ENCODE peak calls at places on chromosomes 6 and 20, in ten cellular contexts. One of them, this sample, is unnamed.

GRCh38 chr20:3808141-3808479 is 12.0 kb downstream of the CDC25B start:
- DNase-seq in dorsolateral prefrontal cortex: no peak
- DNase-seq in hepatocyte: peak
- DNase-seq in EL: peak
- DNase-seq in SK-MEL-5: peak
- DNase-seq in foreskin keratinocyte: peak
- DNase-seq in NAMALWA: no peak
- DNase-seq in bronchial epithelial cell: peak
- DNase-seq in myocyte: peak
- DNase-seq in PC-3: peak
- DNase-seq in this sample: no peak

GRCh38 chr6:90175627-90176538 is 120.8 kb downstream of the BACH2 start:
- DNase-seq in dorsolateral prefrontal cortex: no peak
- DNase-seq in hepatocyte: no peak
- DNase-seq in EL: no peak
- DNase-seq in SK-MEL-5: peak
- DNase-seq in foreskin keratinocyte: peak
- DNase-seq in NAMALWA: peak
- DNase-seq in bronchial epithelial cell: peak
- DNase-seq in myocyte: no peak
- DNase-seq in PC-3: no peak
- DNase-seq in this sample: no peak

GRCh38 chr6:155509743-155510475 is 54.3 kb upstream of the NOX3 start:
- DNase-seq in dorsolateral prefrontal cortex: no peak
- DNase-seq in hepatocyte: no peak
- DNase-seq in EL: no peak
- DNase-seq in SK-MEL-5: no peak
- DNase-seq in foreskin keratinocyte: no peak
- DNase-seq in NAMALWA: no peak
- DNase-seq in bronchial epithelial cell: no peak
- DNase-seq in myocyte: no peak
- DNase-seq in PC-3: no peak
- DNase-seq in this sample: no peak

GRCh38 chr6:32819729-32820128 is 2.9 kb upstream of the HLA-DOB start:
- DNase-seq in dorsolateral prefrontal cortex: no peak
- DNase-seq in hepatocyte: no peak
- DNase-seq in EL: peak
- DNase-seq in SK-MEL-5: peak
- DNase-seq in foreskin keratinocyte: peak
- DNase-seq in NAMALWA: no peak
- DNase-seq in bronchial epithelial cell: peak
- DNase-seq in myocyte: peak
- DNase-seq in PC-3: peak
- DNase-seq in this sample: no peak

GRCh38 chr6:165967768-165968408 is 199.8 kb downstream of the TBXT start:
- DNase-seq in dorsolateral prefrontal cortex: no peak
- DNase-seq in hepatocyte: no peak
- DNase-seq in EL: no peak
- DNase-seq in SK-MEL-5: no peak
- DNase-seq in foreskin keratinocyte: no peak
- DNase-seq in NAMALWA: no peak
- DNase-seq in bronchial epithelial cell: no peak
- DNase-seq in myocyte: no peak
- DNase-seq in PC-3: no peak
- DNase-seq in this sample: no peak

GRCh38 chr20:48617481-48617880 is 210.3 kb downstream of the PREX1 start:
- DNase-seq in dorsolateral prefrontal cortex: no peak
- DNase-seq in hepatocyte: no peak
- DNase-seq in EL: no peak
- DNase-seq in SK-MEL-5: no peak
- DNase-seq in foreskin keratinocyte: no peak
- DNase-seq in NAMALWA: no peak
- DNase-seq in bronchial epithelial cell: no peak
- DNase-seq in myocyte: peak
- DNase-seq in PC-3: no peak
- DNase-seq in this sample: no peak

GRCh38 chr20:872855-873520 is 39.5 kb downstream of the FAM110A start:
- DNase-seq in dorsolateral prefrontal cortex: no peak
- DNase-seq in hepatocyte: no peak
- DNase-seq in EL: no peak
- DNase-seq in SK-MEL-5: no peak
- DNase-seq in foreskin keratinocyte: no peak
- DNase-seq in NAMALWA: no peak
- DNase-seq in bronchial epithelial cell: no peak
- DNase-seq in myocyte: no peak
- DNase-seq in PC-3: no peak
- DNase-seq in this sample: no peak

GRCh38 chr20:61442718-61443117 is 190.7 kb downstream of the CDH4 start:
- DNase-seq in dorsolateral prefrontal cortex: no peak
- DNase-seq in hepatocyte: no peak
- DNase-seq in EL: no peak
- DNase-seq in SK-MEL-5: no peak
- DNase-seq in foreskin keratinocyte: no peak
- DNase-seq in NAMALWA: no peak
- DNase-seq in bronchial epithelial cell: no peak
- DNase-seq in myocyte: no peak
- DNase-seq in PC-3: no peak
- DNase-seq in this sample: no peak

GRCh38 chr6:56278186-56278585 is 30.8 kb upstream of the COL21A1 start:
- DNase-seq in dorsolateral prefrontal cortex: no peak
- DNase-seq in hepatocyte: peak
- DNase-seq in EL: no peak
- DNase-seq in SK-MEL-5: no peak
- DNase-seq in foreskin keratinocyte: no peak
- DNase-seq in NAMALWA: no peak
- DNase-seq in bronchial epithelial cell: no peak
- DNase-seq in myocyte: no peak
- DNase-seq in PC-3: peak
- DNase-seq in this sample: no peak

GRCh38 chr6:6681443-6681842 is 92.9 kb downstream of the LY86 start:
- DNase-seq in dorsolateral prefrontal cortex: no peak
- DNase-seq in hepatocyte: no peak
- DNase-seq in EL: no peak
- DNase-seq in SK-MEL-5: no peak
- DNase-seq in foreskin keratinocyte: no peak
- DNase-seq in NAMALWA: no peak
- DNase-seq in bronchial epithelial cell: no peak
- DNase-seq in myocyte: no peak
- DNase-seq in PC-3: no peak
- DNase-seq in this sample: no peak

GRCh38 chr6:90654166-90654565 is 67.3 kb upstream of the MAP3K7 start:
- DNase-seq in dorsolateral prefrontal cortex: no peak
- DNase-seq in hepatocyte: no peak
- DNase-seq in EL: no peak
- DNase-seq in SK-MEL-5: no peak
- DNase-seq in foreskin keratinocyte: no peak
- DNase-seq in NAMALWA: no peak
- DNase-seq in bronchial epithelial cell: no peak
- DNase-seq in myocyte: no peak
- DNase-seq in PC-3: no peak
- DNase-seq in this sample: no peak

GRCh38 chr6:149318581-149319286 is 1.2 kb downstream of the TAB2 start:
- DNase-seq in dorsolateral prefrontal cortex: no peak
- DNase-seq in hepatocyte: peak
- DNase-seq in EL: peak
- DNase-seq in SK-MEL-5: no peak
- DNase-seq in foreskin keratinocyte: no peak
- DNase-seq in NAMALWA: peak
- DNase-seq in bronchial epithelial cell: no peak
- DNase-seq in myocyte: no peak
- DNase-seq in PC-3: peak
- DNase-seq in this sample: peak

GRCh38 chr6:13668291-13668928 is 43.2 kb downstream of the RANBP9 start:
- DNase-seq in dorsolateral prefrontal cortex: no peak
- DNase-seq in hepatocyte: no peak
- DNase-seq in EL: no peak
- DNase-seq in SK-MEL-5: peak
- DNase-seq in foreskin keratinocyte: peak
- DNase-seq in NAMALWA: no peak
- DNase-seq in bronchial epithelial cell: peak
- DNase-seq in myocyte: no peak
- DNase-seq in PC-3: no peak
- DNase-seq in this sample: no peak

GRCh38 chr20:51869002-51869401 is 66.7 kb upstream of the SALL4 start:
- DNase-seq in dorsolateral prefrontal cortex: no peak
- DNase-seq in hepatocyte: no peak
- DNase-seq in EL: no peak
- DNase-seq in SK-MEL-5: no peak
- DNase-seq in foreskin keratinocyte: no peak
- DNase-seq in NAMALWA: no peak
- DNase-seq in bronchial epithelial cell: no peak
- DNase-seq in myocyte: no peak
- DNase-seq in PC-3: no peak
- DNase-seq in this sample: no peak

GRCh38 chr20:62335532-62335931 is 31.6 kb downstream of the LAMA5 start:
- DNase-seq in dorsolateral prefrontal cortex: no peak
- DNase-seq in hepatocyte: no peak
- DNase-seq in EL: no peak
- DNase-seq in SK-MEL-5: no peak
- DNase-seq in foreskin keratinocyte: no peak
- DNase-seq in NAMALWA: no peak
- DNase-seq in bronchial epithelial cell: no peak
- DNase-seq in myocyte: no peak
- DNase-seq in PC-3: no peak
- DNase-seq in this sample: no peak

GRCh38 chr6:52263709-52264320 is 19.5 kb upstream of the IL17F start:
- DNase-seq in dorsolateral prefrontal cortex: peak
- DNase-seq in hepatocyte: peak
- DNase-seq in EL: peak
- DNase-seq in SK-MEL-5: peak
- DNase-seq in foreskin keratinocyte: peak
- DNase-seq in NAMALWA: peak
- DNase-seq in bronchial epithelial cell: peak
- DNase-seq in myocyte: peak
- DNase-seq in PC-3: peak
- DNase-seq in this sample: peak

GRCh38 chr20:51661609-51662178 is 106.5 kb downstream of the ATP9A start:
- DNase-seq in dorsolateral prefrontal cortex: no peak
- DNase-seq in hepatocyte: peak
- DNase-seq in EL: peak
- DNase-seq in SK-MEL-5: no peak
- DNase-seq in foreskin keratinocyte: peak
- DNase-seq in NAMALWA: no peak
- DNase-seq in bronchial epithelial cell: peak
- DNase-seq in myocyte: peak
- DNase-seq in PC-3: peak
- DNase-seq in this sample: peak

GRCh38 chr20:40293740-40294139 is 395.3 kb downstream of the MAFB start:
- DNase-seq in dorsolateral prefrontal cortex: no peak
- DNase-seq in hepatocyte: no peak
- DNase-seq in EL: no peak
- DNase-seq in SK-MEL-5: peak
- DNase-seq in foreskin keratinocyte: no peak
- DNase-seq in NAMALWA: no peak
- DNase-seq in bronchial epithelial cell: no peak
- DNase-seq in myocyte: no peak
- DNase-seq in PC-3: no peak
- DNase-seq in this sample: no peak

GRCh38 chr20:60572991-60573390 is 614.8 kb downstream of the CDH26 start:
- DNase-seq in dorsolateral prefrontal cortex: no peak
- DNase-seq in hepatocyte: no peak
- DNase-seq in EL: no peak
- DNase-seq in SK-MEL-5: no peak
- DNase-seq in foreskin keratinocyte: no peak
- DNase-seq in NAMALWA: no peak
- DNase-seq in bronchial epithelial cell: no peak
- DNase-seq in myocyte: no peak
- DNase-seq in PC-3: no peak
- DNase-seq in this sample: no peak

GRCh38 chr20:62980970-62981369 is 25.8 kb downstream of the BHLHE23 start:
- DNase-seq in dorsolateral prefrontal cortex: peak
- DNase-seq in hepatocyte: no peak
- DNase-seq in EL: peak
- DNase-seq in SK-MEL-5: peak
- DNase-seq in foreskin keratinocyte: no peak
- DNase-seq in NAMALWA: peak
- DNase-seq in bronchial epithelial cell: no peak
- DNase-seq in myocyte: peak
- DNase-seq in PC-3: peak
- DNase-seq in this sample: peak

GRCh38 chr6:142682985-142683384 is 262.0 kb downstream of the HIVEP2 start:
- DNase-seq in dorsolateral prefrontal cortex: no peak
- DNase-seq in hepatocyte: no peak
- DNase-seq in EL: no peak
- DNase-seq in SK-MEL-5: no peak
- DNase-seq in foreskin keratinocyte: peak
- DNase-seq in NAMALWA: no peak
- DNase-seq in bronchial epithelial cell: peak
- DNase-seq in myocyte: no peak
- DNase-seq in PC-3: no peak
- DNase-seq in this sample: no peak

This sample was measured in Jurkat, Clone E6-1.